ENCODE peak calls at places on chromosomes 4 and X, in five cellular contexts. W is epithelial cell of esophagus, D is lower lobe of right lung, N is A549, A is tibial artery. J is an unnamed sample.

GRCh38 chr4:55396305-55397023 is 707 bp downstream of the TMEM165 start:
- DNase-seq in A (peak), W (peak), D (peak), N (peak), J (peak)

GRCh38 chrX:41518841-41519220 is 71.7 kb downstream of the NYX start:
- DNase-seq in A (no peak), D (no peak), N (no peak), W (no peak), J (peak)

GRCh38 chrX:104854188-104854587 is 288.2 kb downstream of the IL1RAPL2 start:
- DNase-seq in N (no peak), W (peak), A (no peak), D (no peak), J (no peak)

GRCh38 chr4:1793496-1793840 is 375 bp downstream of the FGFR3 start:
- DNase-seq in N (peak), D (no peak), A (no peak), W (peak), J (peak)

GRCh38 chr4:98546910-98547544 is 111.4 kb downstream of the TSPAN5 start:
- DNase-seq in A (peak), D (no peak), W (no peak), N (no peak), J (peak)

GRCh38 chrX:140766024-140766611 is 56.6 kb downstream of the LINC00632 start:
- DNase-seq in D (no peak), W (peak), N (no peak), A (peak), J (peak)

GRCh38 chr4:170198742-170199141 is 109.0 kb upstream of the AADAT start:
- DNase-seq in N (no peak), W (peak), A (no peak), D (no peak), J (no peak)

GRCh38 chrX:17496407-17496806 is 121.4 kb downstream of the NHS start:
- DNase-seq in N (no peak), W (peak), D (no peak), A (no peak), J (no peak)

GRCh38 chr4:19925516-19925915 is 326.2 kb upstream of the SLIT2 start:
- DNase-seq in N (no peak), D (no peak), W (no peak), A (no peak), J (no peak)

GRCh38 chr4:184355111-184355604 is 119.2 kb downstream of the IRF2 start:
- DNase-seq in N (no peak), D (no peak), W (peak), A (peak), J (peak)

GRCh38 chr4:142940614-142941013 is 94.5 kb upstream of the INPP4B start:
- DNase-seq in A (no peak), W (no peak), D (no peak), N (no peak), J (no peak)

GRCh38 chr4:6332042-6332668 is 62.5 kb downstream of the WFS1 start:
- DNase-seq in D (no peak), N (peak), A (no peak), W (no peak), J (peak)

GRCh38 chr4:75180790-75181776 is 248.2 kb downstream of the PARM1 start:
- DNase-seq in A (peak), D (no peak), N (no peak), W (peak), J (peak)

GRCh38 chrX:19883878-19884277 is 3.5 kb downstream of the SH3KBP1 start:
- DNase-seq in N (no peak), D (peak), W (peak), A (no peak), J (no peak)

GRCh38 chr4:36392049-36392448 is 110.6 kb downstream of the DTHD1 start:
- DNase-seq in D (no peak), W (peak), A (no peak), N (no peak), J (no peak)

GRCh38 chr4:140755811-140756291 is 334 bp downstream of the TBC1D9 start:
- DNase-seq in D (peak), A (peak), N (peak), W (peak), J (peak)

GRCh38 chr4:140757220-140757607 is 1.0 kb upstream of the TBC1D9 start:
- DNase-seq in D (no peak), N (no peak), A (no peak), W (no peak), J (no peak)

GRCh38 chr4:140752669-140753068 is 3.5 kb downstream of the TBC1D9 start:
- DNase-seq in N (no peak), D (no peak), A (no peak), W (no peak), J (no peak)

GRCh38 chr4:140754918-140755810 is 1.0 kb downstream of the TBC1D9 start:
- DNase-seq in D (no peak), W (no peak), N (no peak), A (no peak), J (peak)

DNA sequence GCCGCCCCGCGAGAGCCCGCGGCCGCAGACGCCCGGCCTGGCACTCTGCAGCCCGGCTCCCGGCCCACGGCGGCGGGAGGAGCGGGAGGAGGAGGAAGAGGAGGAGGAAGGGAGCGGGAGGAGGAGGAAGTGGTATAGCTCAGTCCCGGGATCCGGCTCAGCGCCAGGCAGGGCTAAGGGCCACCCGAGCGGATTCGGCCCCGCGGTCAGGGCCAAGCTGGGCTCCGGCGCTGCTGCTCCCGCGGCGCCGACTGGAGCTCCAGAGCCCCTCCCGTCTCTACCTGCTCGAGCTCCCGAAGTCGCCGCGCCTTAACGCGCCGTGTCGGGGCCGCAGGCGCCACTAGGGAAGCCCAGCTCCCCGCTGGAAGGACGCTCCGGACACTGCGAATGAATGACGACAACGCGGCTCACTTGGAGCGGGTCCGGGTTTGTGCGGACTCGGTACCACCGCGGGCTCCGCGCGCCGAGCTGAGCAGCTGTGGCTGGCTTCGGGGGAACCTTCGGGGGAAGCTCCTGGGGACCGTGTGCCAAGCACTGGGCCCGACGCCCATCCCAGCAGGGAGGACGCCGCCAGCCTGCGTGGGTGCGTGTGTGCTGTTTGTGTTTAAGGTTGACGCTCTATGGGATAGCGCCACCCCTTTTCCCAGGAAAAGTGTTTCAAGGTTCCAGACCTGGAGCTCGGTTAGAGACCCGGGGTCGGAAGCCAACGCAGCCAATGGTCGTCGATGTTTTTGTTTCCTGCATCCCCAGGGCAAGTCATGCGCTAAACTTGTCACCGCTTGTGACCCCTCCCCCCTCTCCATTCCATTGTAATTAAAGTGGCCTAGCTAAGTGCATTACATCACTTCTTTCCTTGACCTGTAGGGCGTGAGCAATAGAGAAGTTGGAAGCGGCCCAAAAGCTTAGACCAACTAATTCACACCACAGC is at the start of gene TBC1D9:
- DNase-seq in A (peak), N (peak), W (peak), D (peak), J (peak)
- H3K4me3 ChIP-seq in A (peak), N (peak), W (peak), D (peak), J (peak)

GRCh38 chr4:161252520-161253141 is 911.2 kb downstream of the FSTL5 start:
- DNase-seq in D (no peak), A (no peak), W (peak), N (peak), J (peak)

GRCh38 chr4:161254375-161254774 is 909.4 kb downstream of the FSTL5 start:
- DNase-seq in D (no peak), A (no peak), N (no peak), W (peak), J (no peak)

GRCh38 chr4:161256172-161256571 is 907.6 kb downstream of the FSTL5 start:
- DNase-seq in W (peak), D (no peak), N (no peak), A (no peak), J (no peak)

GRCh38 chr4:161260819-161261218 is 903.0 kb downstream of the FSTL5 start:
- DNase-seq in D (no peak), W (no peak), N (no peak), A (no peak), J (no peak)

GRCh38 chr4:161256716-161257115 is 907.1 kb downstream of the FSTL5 start:
- DNase-seq in A (no peak), D (no peak), N (no peak), W (peak), J (no peak)
- TF ChIP-seq CTCF in A (no peak), D (no peak), N (peak), W (peak), J (no peak)

DNA sequence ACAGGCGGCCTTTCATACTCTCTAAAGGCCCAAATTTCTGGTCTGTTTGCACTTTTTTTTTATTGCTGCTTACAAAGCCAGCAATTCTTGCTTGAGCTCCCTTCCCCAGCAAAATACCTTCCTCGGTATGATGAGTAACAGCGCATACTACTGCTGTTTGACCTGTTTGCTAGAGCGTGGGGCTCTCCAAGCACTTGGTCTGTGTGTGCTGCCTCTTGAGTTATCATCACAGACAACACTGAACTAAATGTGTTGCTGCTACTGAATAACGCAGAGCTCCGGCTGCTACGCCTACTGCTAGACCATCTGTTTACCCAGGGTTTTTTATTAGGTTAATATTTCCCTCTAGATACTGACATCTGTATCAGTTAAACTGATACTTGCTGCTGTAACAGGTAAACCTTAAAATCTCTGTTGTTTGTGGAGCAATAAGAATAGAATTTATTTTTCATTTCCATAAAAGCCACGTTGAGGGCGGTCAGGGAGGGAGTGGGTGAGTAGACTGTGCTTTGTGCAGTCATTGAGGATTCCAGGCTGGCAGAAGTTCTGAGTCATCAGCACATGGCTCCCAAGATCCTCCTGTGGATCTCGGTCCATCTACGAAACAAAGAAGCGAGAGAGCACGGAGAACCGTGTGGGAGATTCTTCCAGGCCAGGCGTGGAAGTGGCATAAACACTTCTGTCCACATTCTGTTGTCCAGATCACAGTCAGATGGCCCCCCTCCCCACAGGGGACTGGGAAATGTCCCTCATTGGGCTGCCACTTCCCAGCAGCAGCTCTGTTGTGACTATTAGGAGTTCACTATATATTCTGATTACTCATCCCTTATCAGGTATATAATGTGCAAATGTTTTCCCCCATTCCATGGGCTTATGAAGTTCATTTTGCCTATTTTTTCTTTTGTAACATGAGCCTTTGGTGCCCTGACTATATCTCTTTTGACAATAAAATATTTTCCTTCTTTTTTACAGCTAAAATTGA is 14.0 kb downstream of the GRK4 start:
- DNase-seq in D (no peak), N (no peak), A (no peak), W (peak), J (peak)
- H3K4me3 ChIP-seq in D (no peak), N (no peak), A (no peak), W (no peak), J (no peak)

DNA sequence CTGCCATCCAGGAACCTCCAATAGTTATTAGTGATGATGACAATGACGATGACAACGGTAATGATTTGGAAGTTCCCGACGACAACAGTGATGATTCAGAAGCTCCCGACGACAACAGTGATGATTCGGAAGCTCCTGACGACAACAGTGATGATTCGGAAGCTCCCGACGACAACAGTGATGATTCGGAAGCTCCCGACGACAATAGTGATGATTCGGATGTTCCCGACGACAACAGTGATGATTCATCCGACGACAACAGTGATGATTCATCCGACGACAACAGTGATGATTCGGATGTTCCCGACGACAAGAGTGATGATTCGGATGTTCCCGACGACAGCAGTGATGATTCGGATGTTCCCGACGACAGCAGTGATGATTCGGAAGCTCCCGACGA is 14.7 kb downstream of the CXCR3 start:
- DNase-seq in W (no peak), D (no peak), A (no peak), N (no peak), J (peak)
- TF ChIP-seq CTCF in W (no peak), D (no peak), A (no peak), N (no peak), J (no peak)

GRCh38 chrX:40174594-40175415 is 77.0 kb upstream of the BCOR start:
- DNase-seq in N (no peak), W (peak), A (peak), D (peak), J (peak)

GRCh38 chrX:40171513-40172168 is 73.9 kb upstream of the BCOR start:
- DNase-seq in D (no peak), A (no peak), N (no peak), W (peak), J (no peak)

GRCh38 chrX:40173662-40174593 is 76.2 kb upstream of the BCOR start:
- DNase-seq in A (peak), N (no peak), W (no peak), D (peak), J (no peak)

GRCh38 chrX:40172169-40172979 is 74.6 kb upstream of the BCOR start:
- DNase-seq in D (peak), A (peak), N (no peak), W (peak), J (peak)

DNA sequence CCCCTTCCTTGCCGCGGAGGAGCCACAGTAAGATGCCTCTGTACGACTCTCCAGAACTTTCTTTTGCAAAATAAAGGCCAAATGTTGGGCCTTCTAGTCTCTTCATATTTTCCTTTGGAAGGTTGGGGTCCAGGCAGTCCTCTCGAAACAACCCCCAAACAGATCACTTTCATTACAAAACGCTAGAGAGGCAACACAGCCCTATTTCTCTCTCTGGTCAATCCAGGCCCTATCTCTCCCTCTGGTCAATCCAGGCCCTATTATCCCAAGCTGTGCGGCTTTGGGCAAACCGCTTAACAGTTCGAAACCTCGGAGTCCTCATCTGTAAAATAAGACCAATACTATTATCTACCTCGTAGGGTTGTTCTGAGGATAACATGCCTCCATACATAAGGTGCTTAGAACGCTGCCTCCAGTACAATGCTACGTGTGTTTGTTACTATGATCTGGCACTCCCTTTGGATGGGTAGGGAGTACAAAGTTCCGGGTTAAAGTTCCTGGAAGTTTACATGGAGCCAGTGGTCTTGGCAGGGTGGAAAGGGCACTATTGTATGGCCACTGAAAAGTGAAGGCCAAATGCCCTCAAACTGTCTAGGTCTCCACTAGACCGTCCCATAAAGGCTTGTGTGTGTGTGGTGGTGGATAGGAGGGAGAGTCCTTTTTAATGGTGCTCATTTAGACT is 75.4 kb upstream of the BCOR start:
- DNase-seq in A (no peak), N (no peak), D (no peak), W (no peak), J (no peak)
- H3K4me3 ChIP-seq in A (peak), N (no peak), D (peak), W (no peak), J (no peak)

DNA sequence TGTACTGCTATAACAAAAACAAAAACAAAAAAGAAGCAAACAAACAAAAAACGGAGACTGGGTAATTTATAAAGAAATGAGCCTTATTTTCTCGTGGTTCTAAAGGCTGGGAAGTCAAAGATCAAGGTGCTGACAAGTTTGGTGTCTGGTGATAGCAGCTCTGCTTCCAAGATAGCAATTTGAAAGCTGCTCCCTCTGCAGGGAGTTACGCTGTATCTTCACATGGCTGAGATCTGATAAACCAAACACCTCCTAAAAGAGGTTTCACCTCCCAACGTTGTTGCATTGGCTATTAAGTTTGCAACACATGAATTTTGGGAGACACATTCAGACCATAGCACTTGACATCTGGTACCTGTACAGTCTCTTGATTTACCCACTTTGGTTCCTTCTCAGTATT is 854.2 kb downstream of the CENPC start:
- DNase-seq in W (peak), A (no peak), N (no peak), D (no peak), J (no peak)
- TF ChIP-seq CTCF in W (peak), A (no peak), N (no peak), D (no peak), J (no peak)

GRCh38 chr4:145921231-145921630 is 17.4 kb downstream of the ZNF827 start:
- DNase-seq in N (no peak), D (no peak), A (no peak), W (no peak), J (no peak)
- H3K4me3 ChIP-seq in N (no peak), D (no peak), A (no peak), W (no peak), J (no peak)

GRCh38 chr4:54107951-54108740 is 8.2 kb downstream of the GSX2 start:
- DNase-seq in D (no peak), A (no peak), W (no peak), N (no peak), J (no peak)
- TF ChIP-seq CTCF in D (no peak), A (no peak), W (peak), N (no peak), J (peak)

J was measured in cardiac fibroblast.